ENCODE peak calls at places on chromosomes 7 and 10, in eight cellular contexts. One of them, this sample, is unnamed. For H3K36me3, the result is how much of the 10 kb centered on the place peaks cover.

GRCh38 chr7:131038153-131038552 is 289.5 kb upstream of the MKLN1 start:
- DNase-seq in keratinocyte: no peak
- DNase-seq in CD8-positive, alpha-beta T cell: no peak
- DNase-seq in IMR-90: no peak
- DNase-seq in mammary epithelial cell: no peak
- DNase-seq in endodermal cell: peak
- DNase-seq in hepatocyte: no peak
- DNase-seq in mucosa of descending colon: no peak
- DNase-seq in this sample: no peak

GRCh38 chr10:59283456-59284082 is 78.8 kb downstream of the FAM13C start:
- DNase-seq in keratinocyte: no peak
- DNase-seq in CD8-positive, alpha-beta T cell: no peak
- DNase-seq in IMR-90: peak
- DNase-seq in mammary epithelial cell: peak
- DNase-seq in endodermal cell: peak
- DNase-seq in hepatocyte: no peak
- DNase-seq in mucosa of descending colon: no peak
- DNase-seq in this sample: no peak

GRCh38 chr10:117007080-117007479 is 2.1 kb upstream of the SHTN1 start:
- DNase-seq in keratinocyte: peak
- DNase-seq in CD8-positive, alpha-beta T cell: no peak
- DNase-seq in IMR-90: peak
- DNase-seq in mammary epithelial cell: peak
- DNase-seq in endodermal cell: no peak
- DNase-seq in hepatocyte: no peak
- DNase-seq in mucosa of descending colon: no peak
- DNase-seq in this sample: peak

GRCh38 chr7:47379629-47380324 is 202.1 kb downstream of the TNS3 start:
- DNase-seq in keratinocyte: peak
- DNase-seq in CD8-positive, alpha-beta T cell: no peak
- DNase-seq in IMR-90: peak
- DNase-seq in mammary epithelial cell: peak
- DNase-seq in endodermal cell: peak
- DNase-seq in hepatocyte: peak
- DNase-seq in mucosa of descending colon: peak
- DNase-seq in this sample: no peak

GRCh38 chr7:4208086-4208485 is 474.0 kb upstream of the FOXK1 start:
- DNase-seq in keratinocyte: no peak
- DNase-seq in CD8-positive, alpha-beta T cell: no peak
- DNase-seq in IMR-90: no peak
- DNase-seq in mammary epithelial cell: no peak
- DNase-seq in endodermal cell: no peak
- DNase-seq in hepatocyte: no peak
- DNase-seq in mucosa of descending colon: no peak
- DNase-seq in this sample: no peak

GRCh38 chr10:67657775-67658174 is 38.2 kb downstream of the CTNNA3 start:
- DNase-seq in keratinocyte: no peak
- DNase-seq in CD8-positive, alpha-beta T cell: no peak
- DNase-seq in IMR-90: no peak
- DNase-seq in mammary epithelial cell: no peak
- DNase-seq in endodermal cell: peak
- DNase-seq in hepatocyte: no peak
- DNase-seq in mucosa of descending colon: no peak
- DNase-seq in this sample: no peak

GRCh38 chr7:437293-438280 is 82.1 kb downstream of the PDGFA start:
- DNase-seq in keratinocyte: no peak
- DNase-seq in CD8-positive, alpha-beta T cell: no peak
- DNase-seq in IMR-90: no peak
- DNase-seq in mammary epithelial cell: no peak
- DNase-seq in endodermal cell: peak
- DNase-seq in hepatocyte: no peak
- DNase-seq in mucosa of descending colon: peak
- DNase-seq in this sample: no peak

GRCh38 chr7:126578338-126578737 is 674.4 kb downstream of the GRM8 start:
- DNase-seq in keratinocyte: no peak
- DNase-seq in CD8-positive, alpha-beta T cell: no peak
- DNase-seq in IMR-90: no peak
- DNase-seq in mammary epithelial cell: no peak
- DNase-seq in endodermal cell: no peak
- DNase-seq in hepatocyte: no peak
- DNase-seq in mucosa of descending colon: no peak
- DNase-seq in this sample: no peak

GRCh38 chr7:108012499-108013430 is 9.8 kb upstream of the LAMB1 start:
- DNase-seq in keratinocyte: no peak
- DNase-seq in CD8-positive, alpha-beta T cell: no peak
- DNase-seq in IMR-90: peak
- DNase-seq in mammary epithelial cell: peak
- DNase-seq in endodermal cell: peak
- DNase-seq in hepatocyte: peak
- DNase-seq in mucosa of descending colon: no peak
- DNase-seq in this sample: no peak

GRCh38 chr10:60394444-60394843 is 4.8 kb upstream of the ANK3 start:
- DNase-seq in keratinocyte: no peak
- DNase-seq in CD8-positive, alpha-beta T cell: no peak
- DNase-seq in IMR-90: no peak
- DNase-seq in mammary epithelial cell: no peak
- DNase-seq in endodermal cell: no peak
- DNase-seq in hepatocyte: no peak
- DNase-seq in mucosa of descending colon: no peak
- DNase-seq in this sample: no peak

GRCh38 chr10:98055875-98056516 is 25.6 kb upstream of the CRTAC1 start:
- DNase-seq in keratinocyte: no peak
- DNase-seq in CD8-positive, alpha-beta T cell: no peak
- DNase-seq in IMR-90: peak
- DNase-seq in mammary epithelial cell: peak
- DNase-seq in endodermal cell: peak
- DNase-seq in hepatocyte: peak
- DNase-seq in mucosa of descending colon: no peak
- DNase-seq in this sample: no peak

GRCh38 chr10:8137272-8137680 is 82.8 kb downstream of the GATA3 start:
- DNase-seq in keratinocyte: no peak
- DNase-seq in CD8-positive, alpha-beta T cell: peak
- DNase-seq in IMR-90: no peak
- DNase-seq in mammary epithelial cell: no peak
- DNase-seq in endodermal cell: no peak
- DNase-seq in hepatocyte: no peak
- DNase-seq in mucosa of descending colon: no peak
- DNase-seq in this sample: no peak

GRCh38 chr10:2782265-2782664 is 285.1 kb upstream of the PFKP start:
- DNase-seq in keratinocyte: no peak
- DNase-seq in CD8-positive, alpha-beta T cell: no peak
- DNase-seq in IMR-90: no peak
- DNase-seq in mammary epithelial cell: no peak
- DNase-seq in endodermal cell: no peak
- DNase-seq in hepatocyte: no peak
- DNase-seq in mucosa of descending colon: no peak
- DNase-seq in this sample: no peak

GRCh38 chr7:151432658-151433521 is 7.1 kb downstream of the CRYGN start:
- DNase-seq in keratinocyte: no peak
- DNase-seq in CD8-positive, alpha-beta T cell: peak
- DNase-seq in IMR-90: no peak
- DNase-seq in mammary epithelial cell: peak
- DNase-seq in endodermal cell: no peak
- DNase-seq in hepatocyte: no peak
- DNase-seq in mucosa of descending colon: no peak
- DNase-seq in this sample: no peak
- TF ChIP-seq CTCF in keratinocyte: peak
- TF ChIP-seq CTCF in CD8-positive, alpha-beta T cell: peak
- TF ChIP-seq CTCF in IMR-90: no peak
- TF ChIP-seq CTCF in mammary epithelial cell: peak
- TF ChIP-seq CTCF in endodermal cell: peak
- TF ChIP-seq CTCF in hepatocyte: no peak
- TF ChIP-seq CTCF in mucosa of descending colon: no peak
- TF ChIP-seq CTCF in this sample: peak

DNA sequence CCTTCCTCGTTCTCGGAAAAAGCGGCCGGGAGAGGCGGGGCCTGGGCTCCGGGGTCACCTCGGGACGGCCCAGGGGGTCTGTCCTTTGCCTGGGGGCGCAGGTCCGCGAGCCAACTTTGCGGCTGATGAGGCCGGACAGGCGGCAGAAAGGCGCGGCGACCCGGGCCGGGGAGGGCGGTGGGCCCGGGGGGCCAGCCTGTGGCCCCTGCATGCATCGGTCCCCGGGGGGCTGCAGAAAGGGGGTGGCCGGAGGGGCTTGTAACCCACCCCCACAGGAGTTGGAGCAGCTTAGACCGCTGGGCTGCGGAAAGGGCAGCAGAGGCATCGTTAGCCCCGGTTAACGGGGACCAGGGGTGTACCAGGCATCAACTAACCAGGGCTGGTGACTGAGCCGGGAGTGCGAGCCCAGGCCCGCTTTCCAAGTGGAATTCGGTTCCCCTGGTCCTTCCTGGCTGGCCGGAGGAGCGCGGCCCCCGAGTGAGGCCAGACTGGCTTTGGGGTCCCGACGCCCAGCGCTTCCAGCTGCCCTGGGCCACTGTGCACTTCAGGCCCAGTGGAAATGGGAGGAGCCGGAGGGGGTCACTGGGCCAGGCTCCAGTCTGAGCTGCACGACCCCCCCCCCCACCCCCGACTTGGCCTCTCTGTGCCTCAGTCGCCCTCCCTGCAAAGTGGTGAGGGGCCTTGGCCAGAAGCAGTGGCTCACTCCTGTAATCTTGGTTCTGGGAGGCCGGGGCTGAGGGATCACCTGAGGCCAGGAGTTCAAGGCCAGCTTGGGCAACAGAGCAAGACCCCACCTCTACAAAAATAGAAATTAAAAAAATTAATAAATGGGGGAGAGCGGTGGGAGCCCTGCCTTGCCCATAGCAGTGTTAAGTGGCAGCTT is 919 bp downstream of the SLC29A4 start:
- DNase-seq in keratinocyte: no peak
- DNase-seq in CD8-positive, alpha-beta T cell: no peak
- DNase-seq in IMR-90: no peak
- DNase-seq in mammary epithelial cell: no peak
- DNase-seq in endodermal cell: no peak
- DNase-seq in hepatocyte: no peak
- DNase-seq in mucosa of descending colon: no peak
- DNase-seq in this sample: no peak
- H3K4me3 ChIP-seq in keratinocyte: no peak
- H3K4me3 ChIP-seq in CD8-positive, alpha-beta T cell: no peak
- H3K4me3 ChIP-seq in IMR-90: peak
- H3K4me3 ChIP-seq in mammary epithelial cell: no peak
- H3K4me3 ChIP-seq in endodermal cell: peak
- H3K4me3 ChIP-seq in hepatocyte: peak
- H3K4me3 ChIP-seq in mucosa of descending colon: peak
- H3K4me3 ChIP-seq in this sample: peak

DNA sequence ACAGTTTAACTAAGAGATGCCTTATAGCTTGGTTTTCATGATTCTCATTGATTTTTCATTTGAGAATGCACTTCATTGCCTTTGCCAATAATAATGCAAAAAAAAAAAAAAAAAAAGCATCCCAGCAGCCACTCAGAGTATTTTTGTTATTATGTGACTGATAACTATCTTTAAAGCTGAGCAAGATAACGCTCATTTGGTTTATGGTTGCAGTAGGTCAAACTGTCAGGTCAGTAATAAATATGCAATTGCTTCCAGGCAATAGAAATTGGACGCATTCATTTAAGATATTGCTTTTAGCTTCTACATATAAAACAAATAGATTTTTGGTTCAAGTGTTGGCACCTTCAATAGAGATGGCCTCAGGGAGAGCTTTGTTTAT is 215.1 kb downstream of the PRPF18 start:
- DNase-seq in keratinocyte: no peak
- DNase-seq in CD8-positive, alpha-beta T cell: no peak
- DNase-seq in IMR-90: no peak
- DNase-seq in mammary epithelial cell: no peak
- DNase-seq in endodermal cell: no peak
- DNase-seq in hepatocyte: no peak
- DNase-seq in mucosa of descending colon: no peak
- DNase-seq in this sample: no peak
- H3K36me3 ChIP-seq in keratinocyte: under half
- H3K36me3 ChIP-seq in CD8-positive, alpha-beta T cell: under half
- H3K36me3 ChIP-seq in IMR-90: under half
- H3K36me3 ChIP-seq in mammary epithelial cell: under half
- H3K36me3 ChIP-seq in endodermal cell: under half
- H3K36me3 ChIP-seq in hepatocyte: under half
- H3K36me3 ChIP-seq in mucosa of descending colon: under half
- H3K36me3 ChIP-seq in this sample: under half

GRCh38 chr7:51316262-51316665 is 345 bp downstream of the COBL start:
- DNase-seq in keratinocyte: no peak
- DNase-seq in CD8-positive, alpha-beta T cell: no peak
- DNase-seq in IMR-90: no peak
- DNase-seq in mammary epithelial cell: no peak
- DNase-seq in endodermal cell: peak
- DNase-seq in hepatocyte: peak
- DNase-seq in mucosa of descending colon: peak
- DNase-seq in this sample: no peak
- TF ChIP-seq CTCF in keratinocyte: peak
- TF ChIP-seq CTCF in CD8-positive, alpha-beta T cell: no peak
- TF ChIP-seq CTCF in IMR-90: no peak
- TF ChIP-seq CTCF in mammary epithelial cell: no peak
- TF ChIP-seq CTCF in endodermal cell: peak
- TF ChIP-seq CTCF in hepatocyte: no peak
- TF ChIP-seq CTCF in mucosa of descending colon: peak
- TF ChIP-seq CTCF in this sample: no peak